ENCODE peak calls at places on chromosomes 13 and 19, in seven cellular contexts. I is testis, W is PC-9, G is ascending aorta, L is thoracic aorta, Q is body of pancreas, R is DND-41. O is an unnamed sample.

GRCh38 chr13:30341815-30342570 is 34.6 kb upstream of the KATNAL1 start:
- DNase-seq in I (peak; percentile 85), W (peak; percentile 70), G (peak; percentile 45), L (peak; percentile 61), Q (peak; percentile 81), R (no peak), O (peak; percentile 28)

GRCh38 chr13:28138012-28138755 is at the start of gene PAN3:
- DNase-seq in I (peak; percentile 91), W (peak; percentile 81), G (peak; percentile 72), L (peak; percentile 79), Q (peak; percentile 93), R (peak; percentile 93), O (peak; percentile 94)

GRCh38 chr13:101433895-101434294 is 17.6 kb upstream of the NALCN start:
- DNase-seq in I (no peak), W (no peak), G (no peak), L (no peak), Q (no peak), R (no peak), O (no peak)

GRCh38 chr19:1571358-1571757 is 3.2 kb upstream of the MEX3D start:
- DNase-seq in I (no peak), W (no peak), G (no peak), L (no peak), Q (no peak), R (no peak), O (no peak)

GRCh38 chr19:32421589-32422361 is 16.2 kb downstream of the DPY19L3 start:
- DNase-seq in I (peak; percentile 37), W (no peak), G (no peak), L (no peak), Q (peak; percentile 11), R (no peak), O (no peak)

GRCh38 chr19:29773141-29773540 is 38.6 kb upstream of the CCNE1 start:
- DNase-seq in I (no peak), W (no peak), G (no peak), L (no peak), Q (no peak), R (no peak), O (no peak)

GRCh38 chr13:42524487-42525034 is 49.4 kb upstream of the TNFSF11 start:
- DNase-seq in I (no peak), W (no peak), G (no peak), L (no peak), Q (peak; percentile 42), R (no peak), O (no peak)

GRCh38 chr13:60268203-60268555 is 104.5 kb upstream of the DIAPH3 start:
- DNase-seq in I (no peak), W (no peak), G (no peak), L (no peak), Q (no peak), R (no peak), O (no peak)

GRCh38 chr19:51799998-51800848 is 5.3 kb downstream of the FPR3 start:
- DNase-seq in I (peak; percentile 98), W (no peak), G (no peak), L (no peak), Q (peak; percentile 58), R (no peak), O (no peak)

GRCh38 chr19:32104465-32105235 is 240.8 kb upstream of the ZNF507 start:
- DNase-seq in I (no peak), W (no peak), G (no peak), L (no peak), Q (no peak), R (no peak), O (no peak)

GRCh38 chr13:31908696-31909386 is 122.7 kb upstream of the FRY start:
- DNase-seq in I (no peak), W (no peak), G (no peak), L (no peak), Q (no peak), R (no peak), O (no peak)

GRCh38 chr19:17052439-17052838 is 22.8 kb downstream of the HAUS8 start:
- DNase-seq in I (peak; percentile 72), W (peak; percentile 57), G (no peak), L (no peak), Q (peak; percentile 31), R (peak; percentile 27), O (peak; percentile 46)

GRCh38 chr13:54875111-54875510 is 1846.5 kb downstream of the OLFM4 start:
- DNase-seq in I (no peak), W (no peak), G (no peak), L (no peak), Q (no peak), R (no peak), O (no peak)

GRCh38 chr19:1832046-1832663 is 16.1 kb downstream of the REXO1 start:
- DNase-seq in I (no peak), W (no peak), G (no peak), L (no peak), Q (no peak), R (no peak), O (no peak)

GRCh38 chr13:46909037-46909436 is 12.2 kb upstream of the HTR2A start:
- DNase-seq in I (no peak), W (no peak), G (no peak), L (no peak), Q (no peak), R (no peak), O (no peak)

GRCh38 chr13:30370146-30370545 is 52.1 kb upstream of the UBE2L5 start:
- DNase-seq in I (no peak), W (no peak), G (no peak), L (no peak), Q (no peak), R (no peak), O (no peak)

GRCh38 chr13:53342623-53343022 is 314.0 kb downstream of the OLFM4 start:
- DNase-seq in I (no peak), W (no peak), G (no peak), L (no peak), Q (no peak), R (no peak), O (no peak)

GRCh38 chr13:20573636-20574035 is 6.7 kb downstream of the IFT88 start:
- DNase-seq in I (no peak), W (no peak), G (no peak), L (no peak), Q (no peak), R (no peak), O (no peak)

GRCh38 chr19:3145909-3146676 is 10.3 kb downstream of the GNA15 start:
- DNase-seq in I (no peak), W (no peak), G (no peak), L (no peak), Q (peak; percentile 59), R (no peak), O (no peak)

GRCh38 chr19:1355258-1355973 is 28.3 kb upstream of the NDUFS7 start:
- DNase-seq in I (no peak), W (no peak), G (no peak), L (no peak), Q (no peak), R (peak; percentile 20), O (no peak)

DNA sequence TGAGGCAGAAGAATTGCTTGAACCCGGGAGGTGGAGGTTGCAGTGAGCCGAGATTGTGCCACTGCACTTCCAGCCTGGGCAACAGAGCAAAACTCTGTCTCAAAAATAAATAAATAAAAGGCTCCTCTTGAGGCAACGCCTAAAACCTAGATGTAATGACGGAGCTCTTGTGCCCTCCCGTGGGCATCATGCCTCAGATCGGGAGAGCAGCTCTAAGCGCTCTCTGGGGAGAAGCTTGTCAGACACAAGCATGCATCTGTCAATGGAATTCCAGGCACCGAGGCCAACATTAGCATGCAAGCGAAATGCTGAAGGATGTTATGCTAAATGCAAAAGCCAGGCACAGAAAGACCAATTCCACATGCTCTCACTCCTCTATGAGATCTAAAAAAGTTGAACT is 45.6 kb upstream of the MRI1 start:
- DNase-seq in I (peak; percentile 56), W (peak; percentile 18), G (no peak), L (no peak), Q (peak; percentile 27), R (no peak), O (peak; percentile 48)
- TF ChIP-seq CTCF in I (no peak), W (peak; percentile 56), G (peak; percentile 20), L (peak; percentile 39), Q (no peak), R (no peak), O (peak; percentile 47)

GRCh38 chr19:47445527-47445926 is 26.2 kb downstream of the SLC8A2 start:
- DNase-seq in I (no peak), W (no peak), G (no peak), L (no peak), Q (no peak), R (no peak), O (no peak)
- H3K27me3 ChIP-seq in I (no peaks in the 10 kb centered on the region), W (peaks cover 80% of the 10 kb centered on the region), G (peaks cover 46% of the 10 kb centered on the region), L (peaks cover 10% of the 10 kb centered on the region), Q (no peaks in the 10 kb centered on the region), R (no peaks in the 10 kb centered on the region), O (peaks cover 3% of the 10 kb centered on the region)

DNA sequence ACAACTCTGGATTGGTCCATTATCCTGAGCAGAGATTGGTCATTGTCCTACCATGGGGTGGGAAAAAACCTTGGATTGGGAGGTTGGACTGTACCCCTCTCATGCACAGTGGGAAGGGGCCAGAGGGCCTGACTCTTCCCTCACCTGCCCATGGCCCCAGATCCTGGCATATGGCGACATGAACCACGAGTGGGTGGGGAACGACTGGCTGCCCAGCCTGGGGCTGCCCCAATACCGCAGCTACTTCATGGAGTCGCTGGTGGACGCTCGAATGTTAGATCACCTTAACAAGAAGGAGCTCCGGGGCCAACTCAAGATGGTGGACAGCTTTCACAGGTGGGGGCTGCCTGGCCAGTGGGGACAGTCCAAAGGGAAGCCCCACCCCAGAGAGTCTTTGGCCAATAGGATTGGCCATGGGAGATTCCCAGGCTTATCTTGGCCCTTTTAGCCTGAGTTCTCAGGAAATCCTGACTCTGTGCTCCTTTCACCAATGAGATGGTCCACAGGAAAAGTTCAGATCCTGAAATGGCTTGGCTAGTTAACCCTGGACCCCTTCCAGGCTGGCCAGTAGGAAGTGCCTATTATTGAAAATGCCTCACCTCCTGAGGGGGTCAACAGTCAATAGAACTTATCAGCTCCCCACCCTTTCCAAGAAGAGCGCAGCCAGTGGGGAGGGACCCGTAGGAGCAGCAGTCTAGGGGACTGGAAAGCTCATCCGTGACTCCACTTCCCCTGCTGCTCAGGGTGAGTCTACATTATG is 7.1 kb downstream of the HRC start:
- DNase-seq in I (no peak), W (no peak), G (no peak), L (no peak), Q (no peak), R (no peak), O (no peak)
- TF ChIP-seq CTCF in I (no peak), W (no peak), G (no peak), L (no peak), Q (no peak), R (no peak), O (no peak)

DNA sequence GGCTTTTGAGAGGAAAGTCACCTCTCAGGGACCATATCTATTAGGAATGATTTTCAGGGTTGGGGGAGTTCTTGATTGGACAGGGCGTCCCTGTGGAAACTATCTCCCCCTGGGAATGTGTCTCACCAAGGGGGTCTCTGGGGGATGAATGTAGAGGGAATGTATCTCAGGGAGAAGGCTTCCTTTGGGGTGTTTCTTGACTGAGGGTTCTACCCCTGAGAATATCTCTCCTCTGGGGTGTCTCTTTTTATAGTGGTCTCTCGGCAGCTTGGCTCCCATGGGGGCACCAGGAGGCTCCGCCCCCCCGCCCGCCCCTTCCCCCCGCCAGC is 997 bp downstream of the RTBDN start:
- DNase-seq in I (no peak), W (no peak), G (no peak), L (no peak), Q (no peak), R (no peak), O (no peak)
- H3K27me3 ChIP-seq in I (peaks cover 6% of the 10 kb centered on the region), W (peaks cover 20% of the 10 kb centered on the region), G (peaks cover 54% of the 10 kb centered on the region), L (peaks cover 45% of the 10 kb centered on the region), Q (no peaks in the 10 kb centered on the region), R (no peaks in the 10 kb centered on the region), O (no peaks in the 10 kb centered on the region)

O was measured in BE2C.